ENCODE peak calls at places on chromosomes 4 and X, in nine cellular contexts. M, P, A, F, R, T, U, X and Q are unnamed samples.

GRCh38 chr4:26087108-26087507 is 173.1 kb downstream of the SMIM20 start:
- DNase-seq in M (no peak), T (no peak), A (no peak), P (no peak), U (no peak), R (no peak), X (no peak), F (no peak), Q (no peak)

GRCh38 chrX:39309018-39309620 is 507.9 kb downstream of the MID1IP1 start:
- DNase-seq in U (peak), A (no peak), R (peak), M (no peak), F (peak), X (peak), P (no peak), T (peak), Q (no peak)

GRCh38 chr4:7821245-7822165 is 118.2 kb downstream of the AFAP1 start:
- DNase-seq in M (no peak), P (no peak), R (no peak), U (peak), A (no peak), F (no peak), X (no peak), T (no peak), Q (no peak)

GRCh38 chr4:55530167-55530566 is 16.5 kb downstream of the CLOCK start:
- DNase-seq in U (no peak), F (no peak), X (no peak), P (no peak), A (no peak), R (no peak), M (no peak), T (no peak), Q (no peak)

GRCh38 chrX:50114113-50114512 is 86.7 kb downstream of the AKAP4 start:
- DNase-seq in F (no peak), T (no peak), P (no peak), U (no peak), M (no peak), A (no peak), R (no peak), X (no peak), Q (no peak)

GRCh38 chr4:137345597-137345996 is 186.7 kb downstream of the PCDH18 start:
- DNase-seq in T (no peak), F (no peak), A (no peak), M (no peak), X (no peak), U (no peak), R (no peak), P (no peak), Q (no peak)

GRCh38 chr4:143616771-143617170 is 83.7 kb downstream of the FREM3 start:
- DNase-seq in T (peak), P (no peak), R (no peak), F (peak), A (no peak), U (peak), X (peak), M (peak), Q (no peak)

GRCh38 chr4:41561241-41561640 is 23.3 kb downstream of the LIMCH1 start:
- DNase-seq in A (no peak), F (no peak), T (no peak), U (no peak), R (no peak), M (no peak), P (peak), X (no peak), Q (no peak)

GRCh38 chr4:121252224-121252806 is 88.2 kb upstream of the TNIP3 start:
- DNase-seq in T (no peak), P (peak), M (peak), A (peak), U (peak), X (peak), F (peak), R (peak), Q (peak)

GRCh38 chrX:115583730-115584004 is 22.7 kb downstream of the PLS3 start:
- DNase-seq in X (no peak), A (no peak), T (no peak), M (no peak), R (no peak), U (no peak), F (no peak), P (no peak), Q (no peak)

GRCh38 chr4:148369919-148370318 is 72.3 kb downstream of the NR3C2 start:
- DNase-seq in P (no peak), U (no peak), A (no peak), R (no peak), M (no peak), T (no peak), X (no peak), F (no peak), Q (no peak)

GRCh38 chrX:41276661-41277506 is 57.1 kb upstream of the DDX3X start:
- DNase-seq in M (no peak), X (no peak), A (no peak), R (no peak), F (no peak), T (no peak), U (peak), P (no peak), Q (no peak)

GRCh38 chr4:1321946-1322650 is 24.9 kb upstream of the UVSSA start:
- DNase-seq in M (no peak), R (no peak), T (no peak), F (no peak), U (no peak), X (no peak), P (no peak), A (no peak), Q (no peak)

GRCh38 chr4:13240066-13240465 is 244.1 kb downstream of the RAB28 start:
- DNase-seq in F (no peak), T (no peak), A (no peak), P (no peak), X (peak), M (no peak), R (no peak), U (no peak), Q (no peak)

GRCh38 chr4:111512081-111512774 is 633.0 kb upstream of the FAM241A start:
- DNase-seq in A (no peak), F (no peak), P (no peak), T (peak), R (no peak), U (peak), M (peak), X (peak), Q (peak)

GRCh38 chr4:176153124-176153523 is 42.3 kb downstream of the SPATA4 start:
- DNase-seq in T (no peak), F (no peak), P (no peak), A (no peak), R (no peak), X (no peak), U (peak), M (no peak), Q (no peak)

GRCh38 chr4:17058506-17058905 is 160.1 kb upstream of the LDB2 start:
- DNase-seq in F (no peak), R (no peak), U (peak), T (no peak), M (no peak), A (no peak), P (no peak), X (no peak), Q (no peak)

GRCh38 chr4:185728886-185729285 is 83.1 kb downstream of the SORBS2 start:
- DNase-seq in F (no peak), R (no peak), A (no peak), X (no peak), U (no peak), P (no peak), T (no peak), M (no peak), Q (no peak)

GRCh38 chr4:70721747-70722146 is at the start of gene RUFY3:
- DNase-seq in P (peak), F (no peak), U (peak), X (no peak), T (no peak), A (no peak), M (peak), R (no peak), Q (no peak)

GRCh38 chr4:82458729-82459128 is 28.3 kb downstream of the ENOPH1 start:
- DNase-seq in T (no peak), F (no peak), M (no peak), U (no peak), R (no peak), X (no peak), A (no peak), P (no peak), Q (no peak)

GRCh38 chr4:181905708-181906107 is 337.5 kb upstream of the TENM3 start:
- DNase-seq in T (no peak), U (no peak), A (no peak), M (no peak), R (no peak), F (no peak), X (no peak), P (no peak), Q (no peak)

GRCh38 chrX:1906028-1906427 is 291.2 kb downstream of the ASMT start:
- DNase-seq in X (no peak), P (no peak), U (no peak), T (no peak), F (no peak), M (no peak), R (no peak), A (no peak), Q (no peak)

GRCh38 chrX:11137543-11138139 is 26.5 kb downstream of the HCCS start:
- DNase-seq in A (no peak), M (no peak), U (peak), T (no peak), F (no peak), P (peak), R (no peak), X (peak), Q (peak)

GRCh38 chrX:39201305-39201990 is 400.2 kb downstream of the MID1IP1 start:
- DNase-seq in F (no peak), X (peak), U (peak), A (no peak), R (no peak), M (no peak), T (no peak), P (no peak), Q (no peak)

GRCh38 chr4:174216935-174217272 is 66.6 kb downstream of the FBXO8 start:
- DNase-seq in X (no peak), U (no peak), A (no peak), F (no peak), R (no peak), P (no peak), T (no peak), M (no peak), Q (no peak)